ENCODE peak calls at places on chromosomes 2 and 18, in ten cellular contexts. One of them, this sample, is unnamed.

GRCh38 chr2:221999702-222000101 is 299.1 kb downstream of the PAX3 start:
- DNase-seq in AG04449: peak; percentile 9
- DNase-seq in left ventricle myocardium inferior: no peak
- DNase-seq in psoas muscle: no peak
- DNase-seq in hepatocyte: no peak
- DNase-seq in H1: no peak
- DNase-seq in tibial artery: no peak
- DNase-seq in fibroblast of pulmonary artery: peak; percentile 30
- DNase-seq in CD8-positive, alpha-beta T cell: no peak
- DNase-seq in ovary: no peak
- DNase-seq in this sample: no peak

GRCh38 chr2:172242968-172243367 is 140.3 kb upstream of the DLX2 start:
- DNase-seq in AG04449: no peak
- DNase-seq in ovary: no peak
- DNase-seq in left ventricle myocardium inferior: no peak
- DNase-seq in psoas muscle: no peak
- DNase-seq in H1: no peak
- DNase-seq in CD8-positive, alpha-beta T cell: no peak
- DNase-seq in hepatocyte: no peak
- DNase-seq in fibroblast of pulmonary artery: peak; percentile 35
- DNase-seq in tibial artery: no peak
- DNase-seq in this sample: no peak

GRCh38 chr2:216108310-216108966 is 710 bp upstream of the XRCC5 start:
- DNase-seq in CD8-positive, alpha-beta T cell: peak; percentile 49
- DNase-seq in left ventricle myocardium inferior: no peak
- DNase-seq in psoas muscle: no peak
- DNase-seq in AG04449: no peak
- DNase-seq in H1: no peak
- DNase-seq in hepatocyte: peak; percentile 30
- DNase-seq in ovary: no peak
- DNase-seq in tibial artery: no peak
- DNase-seq in fibroblast of pulmonary artery: no peak
- DNase-seq in this sample: no peak

GRCh38 chr2:76169985-76170384 is 459.3 kb upstream of the GCFC2 start:
- DNase-seq in hepatocyte: no peak
- DNase-seq in psoas muscle: no peak
- DNase-seq in ovary: no peak
- DNase-seq in AG04449: no peak
- DNase-seq in left ventricle myocardium inferior: no peak
- DNase-seq in CD8-positive, alpha-beta T cell: no peak
- DNase-seq in tibial artery: no peak
- DNase-seq in H1: no peak
- DNase-seq in fibroblast of pulmonary artery: no peak
- DNase-seq in this sample: no peak

GRCh38 chr18:44852818-44853217 is 172.1 kb downstream of the SETBP1 start:
- DNase-seq in CD8-positive, alpha-beta T cell: no peak
- DNase-seq in H1: no peak
- DNase-seq in psoas muscle: no peak
- DNase-seq in left ventricle myocardium inferior: no peak
- DNase-seq in hepatocyte: no peak
- DNase-seq in AG04449: no peak
- DNase-seq in ovary: no peak
- DNase-seq in fibroblast of pulmonary artery: no peak
- DNase-seq in tibial artery: no peak
- DNase-seq in this sample: no peak

GRCh38 chr2:55585451-55586079 is 31.9 kb downstream of the PPP4R3B start:
- DNase-seq in H1: no peak
- DNase-seq in left ventricle myocardium inferior: no peak
- DNase-seq in psoas muscle: no peak
- DNase-seq in tibial artery: no peak
- DNase-seq in AG04449: peak; percentile 17
- DNase-seq in fibroblast of pulmonary artery: peak; percentile 86
- DNase-seq in ovary: no peak
- DNase-seq in CD8-positive, alpha-beta T cell: no peak
- DNase-seq in hepatocyte: no peak
- DNase-seq in this sample: no peak

GRCh38 chr18:51076503-51076902 is 46.5 kb downstream of the SMAD4 start:
- DNase-seq in hepatocyte: no peak
- DNase-seq in psoas muscle: no peak
- DNase-seq in AG04449: no peak
- DNase-seq in tibial artery: no peak
- DNase-seq in left ventricle myocardium inferior: no peak
- DNase-seq in CD8-positive, alpha-beta T cell: no peak
- DNase-seq in H1: no peak
- DNase-seq in ovary: no peak
- DNase-seq in fibroblast of pulmonary artery: no peak
- DNase-seq in this sample: no peak

GRCh38 chr2:168583064-168583709 is 127.1 kb downstream of the CERS6 start:
- DNase-seq in psoas muscle: no peak
- DNase-seq in H1: no peak
- DNase-seq in fibroblast of pulmonary artery: peak; percentile 36
- DNase-seq in left ventricle myocardium inferior: no peak
- DNase-seq in AG04449: no peak
- DNase-seq in ovary: no peak
- DNase-seq in CD8-positive, alpha-beta T cell: no peak
- DNase-seq in hepatocyte: no peak
- DNase-seq in tibial artery: no peak
- DNase-seq in this sample: no peak

GRCh38 chr2:237876056-237876439 is 16.6 kb downstream of the RAMP1 start:
- DNase-seq in H1: no peak
- DNase-seq in tibial artery: peak; percentile 5
- DNase-seq in ovary: no peak
- DNase-seq in CD8-positive, alpha-beta T cell: no peak
- DNase-seq in fibroblast of pulmonary artery: no peak
- DNase-seq in psoas muscle: peak; percentile 35
- DNase-seq in left ventricle myocardium inferior: no peak
- DNase-seq in AG04449: no peak
- DNase-seq in hepatocyte: peak; percentile 3
- DNase-seq in this sample: no peak

GRCh38 chr18:2337552-2338141 is 233.7 kb downstream of the METTL4 start:
- DNase-seq in CD8-positive, alpha-beta T cell: no peak
- DNase-seq in H1: peak; percentile 67
- DNase-seq in hepatocyte: no peak
- DNase-seq in ovary: no peak
- DNase-seq in AG04449: no peak
- DNase-seq in tibial artery: peak; percentile 22
- DNase-seq in left ventricle myocardium inferior: no peak
- DNase-seq in fibroblast of pulmonary artery: peak; percentile 32
- DNase-seq in psoas muscle: no peak
- DNase-seq in this sample: no peak

GRCh38 chr18:10169064-10169562 is 255.3 kb downstream of the VAPA start:
- DNase-seq in psoas muscle: no peak
- DNase-seq in AG04449: peak; percentile 83
- DNase-seq in hepatocyte: no peak
- DNase-seq in H1: no peak
- DNase-seq in CD8-positive, alpha-beta T cell: no peak
- DNase-seq in fibroblast of pulmonary artery: peak; percentile 66
- DNase-seq in tibial artery: no peak
- DNase-seq in ovary: no peak
- DNase-seq in left ventricle myocardium inferior: no peak
- DNase-seq in this sample: no peak

GRCh38 chr2:174596994-174597346 is 634 bp downstream of the WIPF1 start:
- DNase-seq in fibroblast of pulmonary artery: no peak
- DNase-seq in tibial artery: no peak
- DNase-seq in hepatocyte: no peak
- DNase-seq in H1: no peak
- DNase-seq in AG04449: no peak
- DNase-seq in ovary: no peak
- DNase-seq in CD8-positive, alpha-beta T cell: no peak
- DNase-seq in left ventricle myocardium inferior: no peak
- DNase-seq in psoas muscle: no peak
- DNase-seq in this sample: no peak

GRCh38 chr2:174599310-174599941 is 1.8 kb upstream of the WIPF1 start:
- DNase-seq in fibroblast of pulmonary artery: no peak
- DNase-seq in hepatocyte: no peak
- DNase-seq in H1: no peak
- DNase-seq in AG04449: no peak
- DNase-seq in CD8-positive, alpha-beta T cell: no peak
- DNase-seq in left ventricle myocardium inferior: no peak
- DNase-seq in tibial artery: no peak
- DNase-seq in ovary: no peak
- DNase-seq in psoas muscle: no peak
- DNase-seq in this sample: no peak

GRCh38 chr2:174595415-174595814 is 2.2 kb downstream of the WIPF1 start:
- DNase-seq in CD8-positive, alpha-beta T cell: no peak
- DNase-seq in ovary: no peak
- DNase-seq in tibial artery: no peak
- DNase-seq in AG04449: no peak
- DNase-seq in hepatocyte: no peak
- DNase-seq in left ventricle myocardium inferior: no peak
- DNase-seq in psoas muscle: no peak
- DNase-seq in fibroblast of pulmonary artery: no peak
- DNase-seq in H1: no peak
- DNase-seq in this sample: no peak

GRCh38 chr2:174595904-174596397 is 1.7 kb downstream of the WIPF1 start:
- DNase-seq in CD8-positive, alpha-beta T cell: no peak
- DNase-seq in tibial artery: no peak
- DNase-seq in AG04449: no peak
- DNase-seq in fibroblast of pulmonary artery: no peak
- DNase-seq in psoas muscle: no peak
- DNase-seq in ovary: no peak
- DNase-seq in H1: no peak
- DNase-seq in left ventricle myocardium inferior: no peak
- DNase-seq in hepatocyte: no peak
- DNase-seq in this sample: no peak

DNA sequence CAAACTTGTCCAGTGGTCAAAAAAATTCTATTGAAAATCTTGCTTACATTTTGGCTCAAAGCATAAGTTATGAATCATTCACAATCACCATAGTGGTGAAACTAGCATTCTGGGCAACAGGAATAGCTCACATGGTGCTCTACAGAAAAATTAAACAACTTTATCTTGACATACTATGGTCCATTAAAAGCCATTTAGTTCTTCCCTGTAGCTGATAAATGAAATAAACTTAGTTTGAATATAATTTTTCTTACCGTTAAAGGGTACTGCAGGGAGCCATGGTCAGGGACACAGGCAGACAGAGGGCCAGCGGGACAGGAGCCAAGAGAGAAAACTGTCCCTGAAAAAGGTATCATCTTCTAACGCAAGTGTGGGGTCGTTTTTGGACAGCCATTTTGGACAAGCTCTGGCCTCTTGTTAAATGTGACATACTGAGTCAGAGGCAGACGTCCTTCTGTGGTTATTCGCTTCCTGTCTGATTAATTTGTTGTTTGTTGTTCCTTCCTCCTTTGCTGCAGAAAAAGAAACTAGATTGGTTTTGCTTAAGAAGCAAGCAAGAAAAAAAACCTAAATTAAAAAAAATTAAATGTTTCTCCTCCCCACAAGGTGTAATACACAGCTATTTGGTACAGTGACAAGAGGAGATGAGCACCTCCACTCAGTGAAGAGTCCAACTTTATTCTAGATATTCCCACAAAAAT is at the start of gene WIPF1:
- DNase-seq in hepatocyte: no peak
- DNase-seq in H1: no peak
- DNase-seq in CD8-positive, alpha-beta T cell: peak; percentile 68
- DNase-seq in AG04449: no peak
- DNase-seq in tibial artery: no peak
- DNase-seq in ovary: no peak
- DNase-seq in left ventricle myocardium inferior: no peak
- DNase-seq in psoas muscle: no peak
- DNase-seq in fibroblast of pulmonary artery: peak; percentile 82
- DNase-seq in this sample: no peak
- H3K4me3 ChIP-seq in hepatocyte: no peak within 1 kb of the TSS
- H3K4me3 ChIP-seq in H1: no peak within 1 kb of the TSS
- H3K4me3 ChIP-seq in CD8-positive, alpha-beta T cell: peak within 1 kb of the TSS; percentile 59
- H3K4me3 ChIP-seq in AG04449: no peak within 1 kb of the TSS
- H3K4me3 ChIP-seq in tibial artery: peak within 1 kb of the TSS; percentile 12
- H3K4me3 ChIP-seq in ovary: no peak within 1 kb of the TSS
- H3K4me3 ChIP-seq in left ventricle myocardium inferior: peak within 1 kb of the TSS; percentile 41
- H3K4me3 ChIP-seq in psoas muscle: peak within 1 kb of the TSS; percentile 23
- H3K4me3 ChIP-seq in fibroblast of pulmonary artery: no peak within 1 kb of the TSS
- H3K4me3 ChIP-seq in this sample: no peak within 1 kb of the TSS

GRCh38 chr2:26691881-26692813 is at the start of gene KCNK3:
- DNase-seq in ovary: peak; percentile 50
- DNase-seq in CD8-positive, alpha-beta T cell: peak; percentile 50
- DNase-seq in H1: peak; percentile 81
- DNase-seq in hepatocyte: peak; percentile 86
- DNase-seq in left ventricle myocardium inferior: peak; percentile 70
- DNase-seq in fibroblast of pulmonary artery: peak; percentile 29
- DNase-seq in AG04449: no peak
- DNase-seq in psoas muscle: peak; percentile 63
- DNase-seq in tibial artery: peak; percentile 66
- DNase-seq in this sample: peak; percentile 87
- H3K4me3 ChIP-seq in ovary: peak within 1 kb of the TSS; percentile 28
- H3K4me3 ChIP-seq in CD8-positive, alpha-beta T cell: no peak within 1 kb of the TSS
- H3K4me3 ChIP-seq in H1: peak within 1 kb of the TSS; percentile 34
- H3K4me3 ChIP-seq in hepatocyte: peak within 1 kb of the TSS; percentile 49
- H3K4me3 ChIP-seq in left ventricle myocardium inferior: peak within 1 kb of the TSS; percentile 61
- H3K4me3 ChIP-seq in fibroblast of pulmonary artery: no peak within 1 kb of the TSS
- H3K4me3 ChIP-seq in AG04449: peak within 1 kb of the TSS; percentile 34
- H3K4me3 ChIP-seq in psoas muscle: peak within 1 kb of the TSS; percentile 43
- H3K4me3 ChIP-seq in tibial artery: peak within 1 kb of the TSS; percentile 56
- H3K4me3 ChIP-seq in this sample: peak within 1 kb of the TSS; percentile 41

DNA sequence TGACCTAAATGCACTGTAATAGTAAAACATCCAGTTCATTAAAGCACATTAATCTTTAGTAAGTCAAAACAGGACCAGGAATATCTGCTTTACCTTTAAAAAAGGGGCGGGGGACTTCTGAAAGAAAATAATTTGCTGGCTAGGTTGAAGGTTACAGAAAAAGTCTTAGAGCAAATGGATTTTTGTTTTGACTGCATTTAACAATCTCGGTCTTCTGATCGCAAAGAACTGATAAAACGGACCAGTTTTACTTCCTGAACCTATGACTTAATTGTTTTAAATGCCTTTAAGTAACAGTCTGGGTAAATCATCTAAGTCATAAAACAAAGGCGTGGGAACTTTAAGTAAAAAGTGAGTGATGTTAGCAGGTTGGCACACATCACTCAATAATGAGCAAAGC is 783 bp downstream of the BUB1 start:
- DNase-seq in CD8-positive, alpha-beta T cell: no peak
- DNase-seq in AG04449: no peak
- DNase-seq in tibial artery: no peak
- DNase-seq in ovary: no peak
- DNase-seq in hepatocyte: no peak
- DNase-seq in fibroblast of pulmonary artery: no peak
- DNase-seq in psoas muscle: no peak
- DNase-seq in H1: no peak
- DNase-seq in left ventricle myocardium inferior: no peak
- DNase-seq in this sample: no peak
- H3K4me3 ChIP-seq in CD8-positive, alpha-beta T cell: no peak overlapping the region
- H3K4me3 ChIP-seq in AG04449: peak overlapping the region; percentile 73
- H3K4me3 ChIP-seq in tibial artery: no peak overlapping the region
- H3K4me3 ChIP-seq in ovary: no peak overlapping the region
- H3K4me3 ChIP-seq in hepatocyte: no peak overlapping the region
- H3K4me3 ChIP-seq in fibroblast of pulmonary artery: peak overlapping the region; percentile 92
- H3K4me3 ChIP-seq in psoas muscle: no peak overlapping the region
- H3K4me3 ChIP-seq in H1: peak overlapping the region; percentile 91
- H3K4me3 ChIP-seq in left ventricle myocardium inferior: peak overlapping the region; percentile 76
- H3K4me3 ChIP-seq in this sample: peak overlapping the region; percentile 70

DNA sequence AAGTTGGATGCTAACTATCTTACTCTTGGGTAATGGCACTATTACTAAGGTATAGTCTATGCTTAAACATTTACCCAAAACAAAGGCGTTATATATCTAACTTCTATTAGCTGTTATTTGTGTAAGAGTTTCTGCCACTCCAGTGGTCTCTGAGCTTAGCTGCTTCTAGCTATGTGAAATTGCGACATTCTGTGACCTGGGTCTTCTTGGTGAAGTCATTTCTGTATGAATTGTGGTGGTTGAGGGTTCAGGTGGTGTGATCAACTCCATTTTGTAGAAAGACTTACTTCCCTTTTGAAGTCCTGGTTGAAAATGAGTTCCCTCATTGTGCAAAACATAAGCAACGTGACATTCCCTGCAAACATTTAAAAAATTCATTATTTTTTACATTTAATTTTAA is 221.6 kb downstream of the PIK3C3 start:
- DNase-seq in hepatocyte: no peak
- DNase-seq in fibroblast of pulmonary artery: no peak
- DNase-seq in AG04449: no peak
- DNase-seq in psoas muscle: no peak
- DNase-seq in left ventricle myocardium inferior: no peak
- DNase-seq in CD8-positive, alpha-beta T cell: no peak
- DNase-seq in ovary: no peak
- DNase-seq in tibial artery: no peak
- DNase-seq in H1: no peak
- DNase-seq in this sample: no peak
- H3K4me3 ChIP-seq in hepatocyte: no peak overlapping the region
- H3K4me3 ChIP-seq in fibroblast of pulmonary artery: no peak overlapping the region
- H3K4me3 ChIP-seq in AG04449: no peak overlapping the region
- H3K4me3 ChIP-seq in psoas muscle: no peak overlapping the region
- H3K4me3 ChIP-seq in left ventricle myocardium inferior: no peak overlapping the region
- H3K4me3 ChIP-seq in CD8-positive, alpha-beta T cell: no peak overlapping the region
- H3K4me3 ChIP-seq in ovary: no peak overlapping the region
- H3K4me3 ChIP-seq in tibial artery: no peak overlapping the region
- H3K4me3 ChIP-seq in H1: no peak overlapping the region
- H3K4me3 ChIP-seq in this sample: no peak overlapping the region

This sample was measured in Caco-2.